ENCODE peak calls at places on chromosomes 2 and 18, in six cellular contexts. One of them, this sample, is unnamed.

GRCh38 chr2:236887519-236887918 is 198.2 kb upstream of the COPS8 start:
- DNase-seq in bronchial epithelial cell: no peak
- DNase-seq in dorsolateral prefrontal cortex: no peak
- DNase-seq in heart left ventricle: no peak
- DNase-seq in AG04450: peak; percentile 4
- DNase-seq in A549: no peak
- DNase-seq in this sample: no peak

GRCh38 chr2:214169736-214170135 is 241.1 kb upstream of the VWC2L start:
- DNase-seq in bronchial epithelial cell: no peak
- DNase-seq in heart left ventricle: no peak
- DNase-seq in A549: no peak
- DNase-seq in AG04450: no peak
- DNase-seq in dorsolateral prefrontal cortex: no peak
- DNase-seq in this sample: peak; percentile 26

GRCh38 chr2:234341332-234341985 is 155.4 kb downstream of the ARL4C start:
- DNase-seq in bronchial epithelial cell: no peak
- DNase-seq in AG04450: no peak
- DNase-seq in A549: no peak
- DNase-seq in dorsolateral prefrontal cortex: no peak
- DNase-seq in heart left ventricle: no peak
- DNase-seq in this sample: no peak

GRCh38 chr2:42141687-42142475 is 27.3 kb upstream of the EML4 start:
- DNase-seq in heart left ventricle: peak; percentile 84
- DNase-seq in A549: peak; percentile 91
- DNase-seq in dorsolateral prefrontal cortex: no peak
- DNase-seq in AG04450: peak; percentile 77
- DNase-seq in bronchial epithelial cell: peak; percentile 79
- DNase-seq in this sample: no peak

GRCh38 chr2:207182916-207183315 is 17.2 kb upstream of the KLF7 start:
- DNase-seq in heart left ventricle: no peak
- DNase-seq in AG04450: no peak
- DNase-seq in dorsolateral prefrontal cortex: no peak
- DNase-seq in bronchial epithelial cell: no peak
- DNase-seq in A549: no peak
- DNase-seq in this sample: no peak

GRCh38 chr2:120060088-120060623 is 47.3 kb downstream of the EPB41L5 start:
- DNase-seq in AG04450: no peak
- DNase-seq in dorsolateral prefrontal cortex: no peak
- DNase-seq in A549: no peak
- DNase-seq in heart left ventricle: no peak
- DNase-seq in bronchial epithelial cell: no peak
- DNase-seq in this sample: no peak

GRCh38 chr2:142876423-142876822 is 1.0 kb upstream of the KYNU start:
- DNase-seq in AG04450: no peak
- DNase-seq in A549: peak; percentile 51
- DNase-seq in bronchial epithelial cell: peak; percentile 63
- DNase-seq in dorsolateral prefrontal cortex: no peak
- DNase-seq in heart left ventricle: no peak
- DNase-seq in this sample: no peak

GRCh38 chr2:213995400-213996105 is 415.3 kb upstream of the VWC2L start:
- DNase-seq in bronchial epithelial cell: peak; percentile 98
- DNase-seq in heart left ventricle: no peak
- DNase-seq in AG04450: peak; percentile 52
- DNase-seq in A549: peak; percentile 86
- DNase-seq in dorsolateral prefrontal cortex: no peak
- DNase-seq in this sample: peak; percentile 63

GRCh38 chr2:214184461-214184860 is 226.4 kb upstream of the VWC2L start:
- DNase-seq in heart left ventricle: no peak
- DNase-seq in bronchial epithelial cell: no peak
- DNase-seq in dorsolateral prefrontal cortex: no peak
- DNase-seq in AG04450: no peak
- DNase-seq in A549: no peak
- DNase-seq in this sample: no peak

GRCh38 chr2:143878131-143878530 is 641.8 kb downstream of the ZEB2 start:
- DNase-seq in AG04450: no peak
- DNase-seq in bronchial epithelial cell: no peak
- DNase-seq in dorsolateral prefrontal cortex: no peak
- DNase-seq in A549: no peak
- DNase-seq in heart left ventricle: no peak
- DNase-seq in this sample: no peak

GRCh38 chr2:180753809-180754761 is 226.3 kb upstream of the UBE2E3 start:
- DNase-seq in A549: no peak
- DNase-seq in dorsolateral prefrontal cortex: no peak
- DNase-seq in bronchial epithelial cell: peak; percentile 89
- DNase-seq in heart left ventricle: no peak
- DNase-seq in AG04450: peak; percentile 10
- DNase-seq in this sample: no peak

DNA sequence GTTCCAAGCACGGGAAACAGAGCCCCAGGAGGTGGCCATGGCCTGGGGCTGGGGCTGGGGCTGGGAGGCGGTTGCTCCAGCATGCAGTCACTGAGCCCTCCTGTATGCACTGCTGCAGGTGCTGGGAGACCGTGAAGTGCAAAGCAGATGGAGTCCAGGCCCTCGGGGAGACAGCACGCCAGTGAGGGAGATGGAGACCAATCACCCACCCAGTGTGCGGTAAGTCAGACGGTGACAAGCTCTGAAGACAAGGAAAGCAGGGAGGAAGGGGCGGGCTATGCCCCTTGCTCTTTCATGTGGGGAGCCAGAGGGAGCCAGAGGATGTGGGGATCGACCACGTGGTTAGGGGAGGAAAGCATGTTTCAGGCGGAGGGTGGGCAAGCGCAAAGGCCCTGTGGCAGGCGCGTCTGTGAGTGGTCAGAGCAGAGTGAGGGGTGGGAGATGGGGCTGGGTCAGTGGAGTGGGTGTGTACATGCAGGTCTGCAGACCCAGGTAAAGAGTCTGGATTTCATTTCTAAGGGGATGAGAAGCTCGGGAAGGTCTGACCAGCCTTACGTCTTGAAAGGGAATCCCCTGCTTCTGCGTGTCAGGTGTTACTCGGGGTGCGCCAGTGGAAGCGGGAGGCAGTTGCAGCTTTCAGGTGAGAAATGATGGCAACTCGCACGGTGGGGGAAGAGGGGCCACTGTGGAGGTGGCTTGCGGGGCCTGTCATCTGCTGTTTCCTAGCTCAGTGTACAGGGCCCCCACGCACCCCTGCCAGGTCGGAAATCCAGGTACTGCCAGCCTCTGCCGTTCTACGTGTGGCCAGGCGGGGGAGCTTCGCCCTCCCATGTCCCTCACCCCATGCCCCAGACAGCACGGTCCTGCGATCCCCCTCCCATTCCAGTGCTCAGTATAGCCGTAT is 19.4 kb downstream of the RRM2 start:
- DNase-seq in bronchial epithelial cell: no peak
- DNase-seq in heart left ventricle: no peak
- DNase-seq in AG04450: no peak
- DNase-seq in dorsolateral prefrontal cortex: no peak
- DNase-seq in A549: peak; percentile 58
- DNase-seq in this sample: no peak
- H3K4me3 ChIP-seq in bronchial epithelial cell: no peak overlapping the region
- H3K4me3 ChIP-seq in heart left ventricle: no peak overlapping the region
- H3K4me3 ChIP-seq in AG04450: no peak overlapping the region
- H3K4me3 ChIP-seq in dorsolateral prefrontal cortex: no peak overlapping the region
- H3K4me3 ChIP-seq in A549: no peak overlapping the region
- H3K4me3 ChIP-seq in this sample: no peak overlapping the region

GRCh38 chr2:96656540-96656939 is 14.0 kb downstream of the FER1L5 start:
- DNase-seq in AG04450: no peak
- DNase-seq in heart left ventricle: no peak
- DNase-seq in A549: no peak
- DNase-seq in dorsolateral prefrontal cortex: no peak
- DNase-seq in bronchial epithelial cell: no peak
- DNase-seq in this sample: no peak

GRCh38 chr2:96661324-96661723 is 18.8 kb downstream of the FER1L5 start:
- DNase-seq in AG04450: no peak
- DNase-seq in heart left ventricle: no peak
- DNase-seq in bronchial epithelial cell: no peak
- DNase-seq in A549: no peak
- DNase-seq in dorsolateral prefrontal cortex: no peak
- DNase-seq in this sample: no peak

GRCh38 chr2:96651793-96652192 is 9.2 kb downstream of the FER1L5 start:
- DNase-seq in bronchial epithelial cell: no peak
- DNase-seq in dorsolateral prefrontal cortex: no peak
- DNase-seq in heart left ventricle: no peak
- DNase-seq in A549: no peak
- DNase-seq in AG04450: no peak
- DNase-seq in this sample: no peak

DNA sequence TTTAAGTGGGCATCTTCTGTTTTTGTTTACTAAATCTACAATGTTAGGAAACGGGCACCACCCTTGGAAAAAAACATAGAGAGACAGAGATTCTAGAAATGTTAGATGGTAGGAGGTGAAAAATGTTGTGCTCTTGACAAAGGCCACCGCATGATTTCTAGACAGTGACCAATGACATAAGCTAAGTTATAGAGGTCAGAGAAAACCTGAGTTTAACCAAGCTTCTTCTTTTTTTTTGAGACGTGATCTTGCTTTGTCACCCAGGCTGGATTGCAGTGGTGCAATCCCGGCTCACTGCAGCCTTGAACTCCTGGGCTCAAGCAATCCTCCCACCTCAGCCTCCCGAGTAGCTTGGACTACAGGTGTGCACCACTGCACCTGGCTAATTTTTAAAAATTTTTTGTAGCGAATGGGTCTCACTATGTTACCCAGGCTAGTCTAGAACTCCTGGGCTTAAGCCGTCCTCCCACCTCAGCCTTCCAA is 13.0 kb downstream of the FER1L5 start:
- DNase-seq in A549: no peak
- DNase-seq in dorsolateral prefrontal cortex: no peak
- DNase-seq in bronchial epithelial cell: no peak
- DNase-seq in heart left ventricle: no peak
- DNase-seq in AG04450: no peak
- DNase-seq in this sample: no peak
- TF ChIP-seq CTCF in A549: no peak
- TF ChIP-seq CTCF in dorsolateral prefrontal cortex: no peak
- TF ChIP-seq CTCF in bronchial epithelial cell: no peak
- TF ChIP-seq CTCF in heart left ventricle: no peak
- TF ChIP-seq CTCF in AG04450: no peak
- TF ChIP-seq CTCF in this sample: no peak

DNA sequence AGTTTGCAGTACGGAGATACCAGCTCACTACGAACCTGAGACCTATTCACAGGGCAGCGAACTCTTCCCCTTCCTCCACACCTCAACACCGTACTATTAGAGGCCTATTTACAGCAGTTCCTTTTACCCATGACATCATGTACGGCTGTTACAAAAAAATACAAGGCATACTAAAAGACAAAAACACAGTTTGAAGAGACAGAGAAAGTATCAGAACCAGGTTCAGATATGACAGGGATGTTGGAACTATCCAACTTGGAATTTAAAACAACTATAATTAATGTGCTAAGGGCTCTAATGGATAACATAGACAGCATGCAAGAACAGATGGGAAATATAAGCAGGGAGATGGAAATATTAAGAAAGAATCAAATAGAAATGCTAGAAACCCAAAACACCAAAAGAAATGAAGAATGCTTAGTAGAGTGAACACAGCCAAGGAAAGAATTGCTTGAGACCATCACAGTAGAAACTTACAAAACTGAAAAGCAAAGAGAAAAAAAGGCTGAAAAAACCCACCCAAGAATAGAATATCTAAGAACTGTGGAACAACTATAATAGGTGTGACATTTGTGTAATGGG is 99.2 kb upstream of the ZNF521 start:
- DNase-seq in heart left ventricle: no peak
- DNase-seq in bronchial epithelial cell: no peak
- DNase-seq in A549: no peak
- DNase-seq in AG04450: no peak
- DNase-seq in dorsolateral prefrontal cortex: no peak
- DNase-seq in this sample: no peak
- H3K4me3 ChIP-seq in heart left ventricle: no peak overlapping the region
- H3K4me3 ChIP-seq in bronchial epithelial cell: no peak overlapping the region
- H3K4me3 ChIP-seq in A549: no peak overlapping the region
- H3K4me3 ChIP-seq in AG04450: no peak overlapping the region
- H3K4me3 ChIP-seq in dorsolateral prefrontal cortex: no peak overlapping the region
- H3K4me3 ChIP-seq in this sample: no peak overlapping the region

GRCh38 chr2:239196474-239197021 is 204.3 kb downstream of the HDAC4 start:
- DNase-seq in heart left ventricle: peak; percentile 10
- DNase-seq in bronchial epithelial cell: no peak
- DNase-seq in A549: no peak
- DNase-seq in dorsolateral prefrontal cortex: no peak
- DNase-seq in AG04450: no peak
- DNase-seq in this sample: no peak

GRCh38 chr2:239200646-239201530 is 199.9 kb downstream of the HDAC4 start:
- DNase-seq in A549: no peak
- DNase-seq in heart left ventricle: no peak
- DNase-seq in AG04450: no peak
- DNase-seq in dorsolateral prefrontal cortex: no peak
- DNase-seq in bronchial epithelial cell: no peak
- DNase-seq in this sample: no peak

GRCh38 chr2:239197146-239197545 is 203.7 kb downstream of the HDAC4 start:
- DNase-seq in dorsolateral prefrontal cortex: no peak
- DNase-seq in heart left ventricle: peak; percentile 15
- DNase-seq in AG04450: no peak
- DNase-seq in A549: no peak
- DNase-seq in bronchial epithelial cell: no peak
- DNase-seq in this sample: no peak

GRCh38 chr2:239195992-239196391 is 204.8 kb downstream of the HDAC4 start:
- DNase-seq in A549: no peak
- DNase-seq in heart left ventricle: peak; percentile 4
- DNase-seq in AG04450: no peak
- DNase-seq in dorsolateral prefrontal cortex: no peak
- DNase-seq in bronchial epithelial cell: no peak
- DNase-seq in this sample: no peak

GRCh38 chr2:239198221-239198620 is 202.6 kb downstream of the HDAC4 start:
- DNase-seq in heart left ventricle: peak; percentile 15
- DNase-seq in bronchial epithelial cell: no peak
- DNase-seq in dorsolateral prefrontal cortex: no peak
- DNase-seq in A549: no peak
- DNase-seq in AG04450: no peak
- DNase-seq in this sample: no peak
- TF ChIP-seq CTCF in heart left ventricle: no peak
- TF ChIP-seq CTCF in bronchial epithelial cell: no peak
- TF ChIP-seq CTCF in dorsolateral prefrontal cortex: no peak
- TF ChIP-seq CTCF in A549: no peak
- TF ChIP-seq CTCF in AG04450: no peak
- TF ChIP-seq CTCF in this sample: no peak

GRCh38 chr2:233059547-233059796 is 670 bp upstream of the INPP5D start:
- DNase-seq in AG04450: no peak
- DNase-seq in heart left ventricle: no peak
- DNase-seq in bronchial epithelial cell: no peak
- DNase-seq in A549: no peak
- DNase-seq in dorsolateral prefrontal cortex: no peak
- DNase-seq in this sample: no peak
- H3K4me3 ChIP-seq in AG04450: no peak overlapping the region
- H3K4me3 ChIP-seq in heart left ventricle: peak overlapping the region; percentile 57
- H3K4me3 ChIP-seq in bronchial epithelial cell: no peak overlapping the region
- H3K4me3 ChIP-seq in A549: no peak overlapping the region
- H3K4me3 ChIP-seq in dorsolateral prefrontal cortex: peak overlapping the region; percentile 61
- H3K4me3 ChIP-seq in this sample: no peak overlapping the region

GRCh38 chr18:65938592-65939372 is 188.0 kb downstream of the CDH7 start:
- DNase-seq in A549: peak; percentile 59
- DNase-seq in AG04450: no peak
- DNase-seq in heart left ventricle: no peak
- DNase-seq in bronchial epithelial cell: peak; percentile 86
- DNase-seq in dorsolateral prefrontal cortex: no peak
- DNase-seq in this sample: no peak
- TF ChIP-seq CTCF in A549: no peak
- TF ChIP-seq CTCF in AG04450: no peak
- TF ChIP-seq CTCF in heart left ventricle: peak; percentile 8
- TF ChIP-seq CTCF in bronchial epithelial cell: peak; percentile 73
- TF ChIP-seq CTCF in dorsolateral prefrontal cortex: no peak
- TF ChIP-seq CTCF in this sample: peak; percentile 63

This sample was measured in retinal pigment epithelial cell.